ENCODE peak calls at places on chromosomes 12 and 14, in eight cellular contexts. H is PC-3, M is neural progenitor cell, K is HCT116, T is GM23338, C is GM23248, Y is MM.1S, S is OCI-LY7. D is an unnamed sample.

GRCh38 chr12:107320031-107320928 is 226.9 kb upstream of the CRY1 start:
- DNase-seq in M (peak; percentile 76), S (no peak), Y (peak; percentile 19), K (no peak), T (peak; percentile 76), C (peak; percentile 73), H (peak; percentile 89), D (peak; percentile 32)

GRCh38 chr12:44428825-44429224 is 447.3 kb downstream of the NELL2 start:
- DNase-seq in T (peak; percentile 80), Y (no peak), H (no peak), S (no peak), C (no peak), M (peak; percentile 1), K (no peak), D (no peak)

GRCh38 chr12:82461851-82462250 is 103.5 kb downstream of the METTL25 start:
- DNase-seq in H (no peak), Y (no peak), S (no peak), K (no peak), C (no peak), T (no peak), M (no peak), D (no peak)

GRCh38 chr14:20477211-20477876 is 8.1 kb downstream of the PNP start:
- DNase-seq in C (peak; percentile 39), M (no peak), S (peak; percentile 51), K (no peak), H (no peak), T (no peak), Y (no peak), D (no peak)

GRCh38 chr12:76552343-76552938 is 7.1 kb downstream of the OSBPL8 start:
- DNase-seq in Y (no peak), S (no peak), M (no peak), C (peak; percentile 40), K (no peak), T (no peak), H (no peak), D (no peak)

GRCh38 chr14:89344871-89345270 is 72.2 kb downstream of the FOXN3 start:
- DNase-seq in T (no peak), M (no peak), K (no peak), S (no peak), C (no peak), Y (no peak), H (no peak), D (no peak)

GRCh38 chr12:124837958-124838803 is 25.5 kb downstream of the SCARB1 start:
- DNase-seq in Y (no peak), T (no peak), H (peak; percentile 100), K (peak; percentile 94), S (no peak), C (peak; percentile 96), M (no peak), D (peak; percentile 84)

GRCh38 chr14:100211893-100212292 is 27.1 kb upstream of the YY1 start:
- DNase-seq in Y (no peak), K (no peak), M (no peak), H (no peak), S (no peak), C (no peak), T (no peak), D (no peak)

GRCh38 chr12:89492883-89493282 is 31.7 kb downstream of the GALNT4 start:
- DNase-seq in K (no peak), H (no peak), S (no peak), Y (no peak), C (no peak), M (no peak), T (no peak), D (peak; percentile 41)

GRCh38 chr12:89494411-89495231 is 30.0 kb downstream of the GALNT4 start:
- DNase-seq in Y (no peak), K (no peak), T (no peak), H (no peak), M (no peak), C (peak; percentile 73), S (no peak), D (no peak)

GRCh38 chr12:89490922-89491321 is 33.7 kb downstream of the GALNT4 start:
- DNase-seq in H (no peak), M (no peak), S (no peak), C (no peak), K (no peak), T (no peak), Y (no peak), D (no peak)

GRCh38 chr12:89497005-89497404 is 27.6 kb downstream of the GALNT4 start:
- DNase-seq in T (no peak), M (no peak), S (no peak), Y (no peak), H (no peak), C (no peak), K (no peak), D (peak; percentile 62)

DNA sequence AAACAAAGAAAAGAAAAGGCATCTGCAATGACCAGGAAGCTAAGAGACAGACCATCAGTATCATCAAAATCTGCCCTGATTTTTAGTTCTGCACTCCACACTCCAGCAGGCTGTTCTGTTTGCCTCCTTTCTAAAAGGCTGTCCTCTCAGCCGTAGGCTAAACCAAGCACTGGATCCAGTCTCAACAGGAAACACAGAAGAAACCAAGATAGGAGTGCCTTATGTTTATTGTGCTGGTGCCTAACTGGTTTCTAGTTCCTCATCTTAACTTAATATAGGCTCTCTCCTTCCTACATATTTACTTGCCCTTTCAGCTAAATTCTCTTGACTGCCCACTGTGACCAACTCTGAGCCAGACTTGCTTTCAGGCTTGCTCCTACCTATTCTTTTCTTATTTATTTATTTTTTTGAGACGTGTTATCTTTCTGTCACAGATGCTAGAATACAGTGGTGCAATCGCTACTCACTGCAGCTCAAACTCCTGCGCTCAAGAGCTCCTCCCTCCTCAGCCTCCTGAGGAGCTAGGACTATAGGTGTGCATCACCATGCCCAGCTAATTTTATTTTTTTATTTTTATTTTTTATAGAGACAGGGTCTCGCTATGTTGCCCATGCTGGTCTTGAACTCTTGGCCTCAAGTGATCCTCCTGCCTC is 30.8 kb downstream of the GALNT4 start:
- DNase-seq in K (no peak), M (no peak), S (peak; percentile 15), T (no peak), H (no peak), Y (no peak), C (no peak), D (no peak)
- TF ChIP-seq EZH2phosphoT487 in K (no peak), M (no peak), S (no peak), T (no peak), H (no peak), Y (no peak), C (no peak), D (no peak)

GRCh38 chr14:73762375-73762822 is 48.2 kb upstream of the PNMA1 start:
- DNase-seq in Y (peak; percentile 59), T (no peak), K (no peak), S (peak; percentile 79), C (no peak), M (no peak), H (no peak), D (peak; percentile 42)

GRCh38 chr14:73763396-73763795 is 49.2 kb upstream of the PNMA1 start:
- DNase-seq in M (no peak), H (no peak), C (no peak), S (no peak), K (no peak), T (no peak), Y (no peak), D (peak; percentile 66)

GRCh38 chr14:73764406-73764805 is 50.2 kb upstream of the PNMA1 start:
- DNase-seq in K (no peak), Y (no peak), T (no peak), H (no peak), M (no peak), S (no peak), C (no peak), D (no peak)

GRCh38 chr14:73761621-73762355 is 47.6 kb upstream of the PNMA1 start:
- DNase-seq in K (no peak), H (no peak), M (no peak), S (peak; percentile 54), C (peak; percentile 34), T (no peak), Y (peak; percentile 38), D (no peak)

DNA sequence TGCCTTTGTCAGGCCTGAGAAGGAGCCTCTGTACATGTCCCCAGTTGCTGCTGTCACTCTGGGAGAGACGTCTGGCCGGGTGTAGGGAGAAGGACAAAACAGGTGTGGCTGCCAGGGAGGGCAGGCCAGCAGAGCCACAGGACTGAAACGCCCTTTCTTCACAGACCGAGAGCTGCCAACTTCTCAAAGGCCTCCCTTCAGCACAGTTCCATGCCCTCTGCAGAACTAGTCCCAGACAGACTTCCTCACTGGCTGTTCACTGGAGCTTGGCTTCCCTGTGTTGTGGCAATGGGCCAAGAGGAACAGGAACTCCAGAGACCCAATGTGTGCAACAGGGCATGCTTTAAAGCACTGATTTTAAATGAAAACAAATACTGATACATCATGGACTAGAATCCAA is 50.7 kb upstream of the PNMA1 start:
- DNase-seq in H (no peak), K (no peak), T (no peak), Y (no peak), C (no peak), S (peak; percentile 58), M (no peak), D (no peak)
- H2AFZ ChIP-seq in H (no peak overlapping the region), K (no peak overlapping the region), T (no peak overlapping the region), Y (no peak overlapping the region), C (no peak overlapping the region), S (no peak overlapping the region), M (no peak overlapping the region), D (no peak overlapping the region)

GRCh38 chr12:12473223-12473622 is 89.4 kb downstream of the DUSP16 start:
- DNase-seq in Y (no peak), S (no peak), K (no peak), M (no peak), C (no peak), T (no peak), H (no peak), D (no peak)

GRCh38 chr12:12474471-12474928 is 88.2 kb downstream of the DUSP16 start:
- DNase-seq in Y (no peak), H (no peak), C (no peak), S (no peak), M (no peak), T (no peak), K (no peak), D (no peak)

GRCh38 chr12:12477532-12477890 is 85.2 kb downstream of the DUSP16 start:
- DNase-seq in Y (no peak), T (no peak), K (no peak), S (no peak), M (no peak), H (no peak), C (no peak), D (no peak)

GRCh38 chr12:12476836-12477531 is 85.7 kb downstream of the DUSP16 start:
- DNase-seq in M (no peak), S (no peak), T (no peak), H (no peak), K (no peak), C (no peak), Y (no peak), D (no peak)

GRCh38 chr12:12474931-12475485 is 87.7 kb downstream of the DUSP16 start:
- DNase-seq in T (no peak), S (no peak), H (no peak), M (no peak), C (peak; percentile 14), K (no peak), Y (no peak), D (no peak)
- H3K4me2 ChIP-seq in T (no peak overlapping the region), S (no peak overlapping the region), H (no peak overlapping the region), M (no peak overlapping the region), C (no peak overlapping the region), K (no peak overlapping the region), Y (no peak overlapping the region), D (no peak overlapping the region)

GRCh38 chr12:42484996-42485395 is 104.5 kb downstream of the PRICKLE1 start:
- DNase-seq in H (no peak), S (no peak), Y (peak; percentile 35), C (no peak), M (no peak), T (peak; percentile 55), K (no peak), D (no peak)

GRCh38 chr12:42482086-42482819 is 107.3 kb downstream of the PRICKLE1 start:
- DNase-seq in S (no peak), H (peak; percentile 69), Y (no peak), K (no peak), M (peak; percentile 52), T (no peak), C (peak; percentile 56), D (peak; percentile 39)

GRCh38 chr12:42483534-42483857 is 106.0 kb downstream of the PRICKLE1 start:
- DNase-seq in K (no peak), S (no peak), M (no peak), C (peak; percentile 60), Y (no peak), H (peak; percentile 38), T (no peak), D (peak; percentile 62)

GRCh38 chr12:42481368-42481767 is 108.2 kb downstream of the PRICKLE1 start:
- DNase-seq in T (peak; percentile 73), M (peak; percentile 75), C (no peak), Y (no peak), K (no peak), S (no peak), H (no peak), D (no peak)

GRCh38 chr12:42482820-42483533 is 106.6 kb downstream of the PRICKLE1 start:
- DNase-seq in S (peak; percentile 73), C (peak; percentile 82), M (peak; percentile 94), H (peak; percentile 73), T (peak; percentile 86), Y (peak; percentile 63), K (no peak), D (peak; percentile 91)
- TF ChIP-seq EZH2phosphoT487 in S (no peak), C (no peak), M (peak; percentile 51), H (no peak), T (no peak), Y (no peak), K (no peak), D (no peak)

D was measured in hepatocyte.